ENCODE peak calls at places on chromosomes 2 and 18, in nine cellular contexts. P, Z, S, I, X, K, E, G and A are unnamed samples.

GRCh38 chr2:5781679-5782078 is 89.5 kb downstream of the SOX11 start:
- DNase-seq in I (no peak), X (no peak), G (no peak), S (no peak), E (no peak), P (no peak), K (no peak), Z (no peak), A (no peak)

GRCh38 chr18:48572402-48573126 is 33.7 kb downstream of the CTIF start:
- DNase-seq in G (no peak), E (no peak), P (no peak), S (no peak), I (no peak), X (no peak), K (peak; percentile 26), Z (no peak), A (no peak)

GRCh38 chr18:22063672-22064071 is 105.7 kb upstream of the GATA6 start:
- DNase-seq in G (no peak), X (no peak), Z (no peak), S (no peak), P (no peak), E (no peak), I (no peak), K (no peak), A (no peak)

GRCh38 chr2:88059979-88060906 is 4.7 kb upstream of the KRCC1 start:
- DNase-seq in E (no peak), X (peak; percentile 29), I (no peak), P (peak; percentile 28), G (peak; percentile 37), K (peak; percentile 46), Z (no peak), S (no peak), A (no peak)

GRCh38 chr2:232526296-232527055 is 516 bp downstream of the CHRND start:
- DNase-seq in G (no peak), P (no peak), Z (no peak), K (no peak), E (no peak), S (no peak), X (no peak), I (no peak), A (no peak)

GRCh38 chr18:36602620-36603019 is 226.2 kb downstream of the TPGS2 start:
- DNase-seq in P (no peak), X (no peak), K (no peak), S (no peak), G (no peak), E (no peak), Z (no peak), I (no peak), A (no peak)

GRCh38 chr2:221203846-221204245 is 368.3 kb downstream of the EPHA4 start:
- DNase-seq in Z (no peak), S (no peak), I (no peak), X (no peak), E (no peak), P (no peak), G (no peak), K (no peak), A (no peak)

GRCh38 chr18:10942998-10943397 is 206.4 kb downstream of the PIEZO2 start:
- DNase-seq in G (no peak), S (no peak), X (no peak), I (no peak), K (no peak), E (no peak), P (no peak), Z (no peak), A (no peak)